ENCODE peak calls at places on chromosomes 2 and 18, in five cellular contexts. H is IMR-90, Y is fibroblast of lung, W is mesenchymal stem cell, Q is mammary epithelial cell. T is an unnamed sample.

GRCh38 chr2:156537147-156537546 is 101.0 kb downstream of the GPD2 start:
- DNase-seq in H (peak), Y (peak), W (no peak), Q (no peak), T (no peak)

GRCh38 chr2:113111823-113112287 is 15.5 kb upstream of the IL1RN start:
- DNase-seq in H (no peak), Y (no peak), W (no peak), Q (peak), T (no peak)

GRCh38 chr2:3598912-3599854 is 4.3 kb downstream of the COLEC11 start:
- DNase-seq in H (no peak), Y (no peak), W (no peak), Q (no peak), T (no peak)

GRCh38 chr2:239293450-239294430 is 107.1 kb downstream of the HDAC4 start:
- DNase-seq in H (no peak), Y (no peak), W (no peak), Q (no peak), T (no peak)

GRCh38 chr2:179796213-179797007 is 65.0 kb downstream of the ZNF385B start:
- DNase-seq in H (no peak), Y (no peak), W (no peak), Q (no peak), T (no peak)

GRCh38 chr18:63119647-63120046 is 199.9 kb downstream of the BCL2 start:
- DNase-seq in H (peak), Y (peak), W (peak), Q (no peak), T (peak)

GRCh38 chr18:27428716-27429475 is 243.8 kb upstream of the CHST9 start:
- DNase-seq in H (no peak), Y (no peak), W (no peak), Q (no peak), T (no peak)

GRCh38 chr2:101728865-101729264 is 31.4 kb downstream of the MAP4K4 start:
- DNase-seq in H (no peak), Y (no peak), W (no peak), Q (no peak), T (no peak)

GRCh38 chr2:88827821-88828220 is 136.3 kb downstream of the RPIA start:
- DNase-seq in H (no peak), Y (no peak), W (no peak), Q (no peak), T (no peak)

GRCh38 chr2:99481941-99482340 is 7.9 kb downstream of the REV1 start:
- DNase-seq in H (no peak), Y (peak), W (peak), Q (peak), T (no peak)

GRCh38 chr18:48962857-48963554 is 12.2 kb upstream of the SMAD7 start:
- DNase-seq in H (peak), Y (peak), W (peak), Q (no peak), T (no peak)

GRCh38 chr2:211598238-211598637 is 940.4 kb downstream of the ERBB4 start:
- DNase-seq in H (no peak), Y (no peak), W (no peak), Q (no peak), T (no peak)
- H3K4me2 ChIP-seq in H (no peak), Y (no peak), W (no peak), Q (no peak), T (no peak)

GRCh38 chr18:47911877-47912276 is 18.6 kb downstream of the SMAD2 start:
- DNase-seq in H (no peak), Y (no peak), W (no peak), Q (no peak), T (no peak)

GRCh38 chr18:47915229-47915628 is 15.2 kb downstream of the SMAD2 start:
- DNase-seq in H (peak), Y (no peak), W (no peak), Q (peak), T (peak)

GRCh38 chr18:47909484-47909883 is 21.0 kb downstream of the SMAD2 start:
- DNase-seq in H (no peak), Y (no peak), W (no peak), Q (no peak), T (no peak)

GRCh38 chr18:47912794-47913594 is 17.5 kb downstream of the SMAD2 start:
- DNase-seq in H (no peak), Y (peak), W (peak), Q (no peak), T (no peak)

DNA sequence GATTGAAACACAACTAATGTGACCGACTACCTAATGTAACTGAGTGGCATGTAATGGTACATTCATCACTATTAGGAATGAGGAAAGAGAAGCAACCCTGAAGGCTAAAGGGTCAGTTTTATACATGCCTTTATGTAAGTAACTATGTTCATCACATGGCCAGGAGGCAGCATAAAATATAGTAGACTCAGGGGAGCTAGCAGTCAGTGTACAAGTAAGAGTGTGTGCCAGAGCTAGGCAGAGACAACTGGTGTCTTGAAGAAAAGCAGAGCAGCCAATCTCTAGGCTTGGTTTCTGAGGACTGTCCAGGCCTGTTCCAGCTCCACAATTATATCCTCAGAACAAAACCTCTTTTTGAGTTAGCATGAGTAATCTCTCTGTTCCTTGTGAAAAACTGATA is 18.1 kb downstream of the SMAD2 start:
- DNase-seq in H (no peak), Y (no peak), W (peak), Q (peak), T (no peak)
- H3K27ac ChIP-seq in H (no peak), Y (no peak), W (no peak), Q (peak), T (no peak)

GRCh38 chr2:1708476-1709334 is 35.6 kb downstream of the PXDN start:
- DNase-seq in H (peak), Y (no peak), W (no peak), Q (peak), T (peak)
- H3K4me2 ChIP-seq in H (peak), Y (no peak), W (no peak), Q (peak), T (peak)

DNA sequence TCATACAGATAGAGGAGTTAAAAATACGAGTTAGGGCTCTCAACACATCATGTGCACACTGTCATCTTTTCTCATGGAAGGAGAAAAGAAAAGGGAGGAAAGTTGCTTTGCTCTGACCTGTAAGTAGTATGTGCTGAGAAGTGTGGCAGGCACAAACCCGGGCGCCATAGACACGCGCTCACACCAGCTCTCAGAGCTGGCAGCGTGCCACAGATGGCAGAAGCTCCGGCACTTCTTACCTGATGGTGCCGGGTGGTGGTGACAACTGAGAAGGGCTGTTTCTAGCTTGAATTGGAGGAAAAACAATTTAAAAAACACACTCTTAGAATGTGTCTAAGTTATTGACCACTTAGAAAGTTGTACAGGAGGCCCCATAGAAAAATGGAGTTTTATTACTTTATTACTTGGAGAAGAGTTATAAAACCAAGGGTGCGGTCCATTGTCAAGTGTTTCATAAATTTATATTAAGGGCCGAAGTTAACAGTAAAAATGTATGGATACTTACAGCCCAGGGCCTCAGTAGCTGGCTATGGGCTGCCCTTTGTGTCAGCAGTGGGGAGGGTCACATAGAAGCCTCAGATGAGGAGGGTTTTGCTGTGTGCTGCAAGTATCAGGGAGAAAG is 92.2 kb downstream of the DPP4 start:
- DNase-seq in H (no peak), Y (no peak), W (no peak), Q (no peak), T (no peak)
- H3K27ac ChIP-seq in H (no peak), Y (no peak), W (no peak), Q (no peak), T (peak)

DNA sequence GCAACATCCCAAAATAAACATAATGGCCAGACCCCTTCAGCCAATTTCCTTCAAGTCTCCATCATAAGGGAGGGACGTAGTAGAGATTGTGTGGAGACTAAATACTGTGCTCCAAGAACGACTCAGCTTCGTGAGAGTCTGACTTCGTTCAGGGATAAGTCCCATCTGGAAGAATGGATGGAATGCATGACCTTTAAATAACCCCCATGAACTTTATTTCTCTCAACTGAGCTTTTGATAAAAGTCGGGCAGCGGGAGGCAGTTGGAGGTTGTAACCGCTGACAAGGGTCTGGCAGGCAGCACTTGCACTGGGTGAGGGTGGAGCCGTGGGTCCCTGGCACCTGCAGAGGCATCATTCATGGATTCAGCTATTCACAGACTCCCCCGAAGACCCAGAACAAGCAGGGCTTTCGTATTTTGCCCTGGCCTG is 115.9 kb downstream of the ZFP36L2 start:
- DNase-seq in H (peak), Y (peak), W (peak), Q (no peak), T (no peak)
- H3K4me2 ChIP-seq in H (peak), Y (peak), W (no peak), Q (no peak), T (no peak)